ENCODE peak calls at places on chromosomes 6 and 20, in four cellular contexts. J is coronary artery, H is AG04450, C is fibroblast of mammary gland. Y is an unnamed sample.
A peak's percentile ranks its signal among the peaks of the same experiment; 100 is the strongest.

GRCh38 chr20:35226775-35227681 is 538 bp downstream of the MMP24 start:
- DNase-seq in H (no peak), J (no peak), C (peak; percentile 40), Y (no peak)

GRCh38 chr6:137373296-137373695 is 120.9 kb downstream of the OLIG3 start:
- DNase-seq in H (no peak), J (no peak), C (no peak), Y (no peak)

GRCh38 chr20:10861619-10862018 is 187.8 kb upstream of the JAG1 start:
- DNase-seq in C (no peak), J (no peak), H (no peak), Y (no peak)

GRCh38 chr6:157905590-157906337 is 75.9 kb upstream of the SYNJ2 start:
- DNase-seq in H (no peak), J (no peak), C (no peak), Y (no peak)

GRCh38 chr6:81605526-81605925 is 147.0 kb downstream of the TENT5A start:
- DNase-seq in J (no peak), H (no peak), C (no peak), Y (no peak)

GRCh38 chr6:127436578-127437110 is 22.5 kb downstream of the KIAA0408 start:
- DNase-seq in J (no peak), H (no peak), C (peak; percentile 11), Y (no peak)

GRCh38 chr6:21750479-21751018 is 157.0 kb downstream of the SOX4 start:
- DNase-seq in C (no peak), H (no peak), J (no peak), Y (no peak)

GRCh38 chr20:58707770-58708169 is 15.2 kb downstream of the NPEPL1 start:
- DNase-seq in H (no peak), C (no peak), J (no peak), Y (no peak)

GRCh38 chr20:17533396-17533795 is 2.2 kb upstream of the BFSP1 start:
- DNase-seq in H (no peak), C (peak; percentile 72), J (no peak), Y (no peak)

GRCh38 chr6:154252676-154253075 is 103.9 kb downstream of the IPCEF1 start:
- DNase-seq in C (peak; percentile 25), J (no peak), H (no peak), Y (no peak)

GRCh38 chr6:15371151-15371550 is 125.3 kb downstream of the JARID2 start:
- DNase-seq in H (no peak), C (no peak), J (no peak), Y (no peak)

GRCh38 chr6:109743739-109744138 is 52.6 kb downstream of the FIG4 start:
- DNase-seq in H (peak; percentile 15), C (peak; percentile 87), J (no peak), Y (no peak)

GRCh38 chr6:2157441-2158127 is 87.8 kb downstream of the GMDS start:
- DNase-seq in J (no peak), C (peak; percentile 95), H (peak; percentile 67), Y (peak; percentile 89)

GRCh38 chr6:130470777-130471176 is 105.0 kb downstream of the TMEM200A start:
- DNase-seq in J (no peak), C (no peak), H (no peak), Y (no peak)

GRCh38 chr6:39811835-39812345 is 19.7 kb downstream of the DAAM2 start:
- DNase-seq in C (no peak), J (no peak), H (no peak), Y (no peak)

GRCh38 chr6:33407132-33407718 is 3.6 kb upstream of the PHF1 start:
- DNase-seq in H (no peak), J (no peak), C (peak; percentile 73), Y (no peak)

GRCh38 chr6:161318456-161318855 is 44.6 kb upstream of the AGPAT4 start:
- DNase-seq in H (no peak), J (no peak), C (no peak), Y (no peak)

GRCh38 chr20:3707508-3707899 is 4.9 kb downstream of the SIGLEC1 start:
- DNase-seq in C (no peak), J (no peak), H (no peak), Y (no peak)

GRCh38 chr6:17986656-17987575 is 519 bp downstream of the KIF13A start:
- DNase-seq in C (peak; percentile 40), J (peak; percentile 86), H (no peak), Y (no peak)

GRCh38 chr6:64459411-64459810 is 823.8 kb downstream of the PHF3 start:
- DNase-seq in C (no peak), H (no peak), J (no peak), Y (no peak)

GRCh38 chr6:85418059-85418458 is 31.8 kb upstream of the NT5E start:
- DNase-seq in C (peak; percentile 89), J (no peak), H (no peak), Y (peak; percentile 73)

GRCh38 chr6:88670369-88670768 is 293.0 kb downstream of the RNGTT start:
- DNase-seq in C (no peak), J (no peak), H (no peak), Y (no peak)

GRCh38 chr20:62578294-62578897 is 63.9 kb upstream of the SLCO4A1 start:
- DNase-seq in J (no peak), H (no peak), C (no peak), Y (no peak)

GRCh38 chr6:13274707-13275434 is 53.5 kb downstream of the TBC1D7 start:
- DNase-seq in J (no peak), H (no peak), C (no peak), Y (no peak)

GRCh38 chr20:5602346-5602745 is 147.9 kb upstream of the SHLD1 start:
- DNase-seq in J (no peak), H (no peak), C (peak; percentile 35), Y (no peak)

DNA sequence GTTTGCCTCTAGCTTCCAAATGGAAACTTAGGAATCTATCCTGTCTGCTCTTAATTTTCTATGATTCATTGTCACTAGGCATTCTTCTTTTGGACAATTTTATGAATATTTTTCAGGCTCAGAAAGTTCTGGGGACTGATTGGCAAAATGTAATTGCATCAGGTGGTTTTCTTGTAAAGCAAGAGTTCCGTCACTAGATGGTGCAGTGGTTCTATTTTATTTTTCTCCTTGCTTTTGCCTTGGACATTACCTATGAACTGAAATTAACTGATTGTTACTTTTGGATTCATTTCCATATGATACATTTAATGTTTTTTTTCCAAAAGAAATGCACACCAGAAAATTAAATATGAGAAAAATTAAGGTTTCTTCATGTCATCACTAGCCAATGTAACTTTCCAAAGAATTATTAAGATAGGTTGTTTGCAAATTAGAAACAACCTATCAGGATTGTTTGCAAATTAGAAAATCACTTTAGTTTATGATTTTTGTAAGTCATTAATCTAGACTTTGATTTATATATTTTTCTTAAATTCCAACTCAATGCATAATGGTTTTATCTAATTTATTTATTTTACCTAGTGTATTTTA is 48.0 kb downstream of the TMEM170B start:
- DNase-seq in J (no peak), C (peak; percentile 68), H (peak; percentile 55), Y (no peak)
- TF ChIP-seq CTCF in J (peak; percentile 48), C (peak; percentile 58), H (peak; percentile 58), Y (peak; percentile 50)

GRCh38 chr6:126176266-126176665 is 163.6 kb upstream of the CENPW start:
- DNase-seq in H (no peak), J (no peak), C (peak; percentile 60), Y (no peak)
- TF ChIP-seq CTCF in H (peak; percentile 40), J (no peak), C (peak; percentile 51), Y (peak; percentile 10)

GRCh38 chr6:31652925-31653724 is 664 bp upstream of the BAG6 start:
- DNase-seq in H (no peak), J (peak; percentile 95), C (no peak), Y (no peak)
- TF ChIP-seq CTCF in H (no peak), J (no peak), C (no peak), Y (no peak)

GRCh38 chr6:43771210-43771857 is 1.3 kb downstream of the VEGFA start:
- DNase-seq in C (peak; percentile 42), J (no peak), H (no peak), Y (no peak)
- TF ChIP-seq CTCF in C (no peak), J (no peak), H (no peak), Y (no peak)

GRCh38 chr20:39773380-39774000 is 811.3 kb downstream of the DHX35 start:
- DNase-seq in J (no peak), H (no peak), C (peak; percentile 54), Y (no peak)
- TF ChIP-seq CTCF in J (no peak), H (no peak), C (no peak), Y (no peak)

DNA sequence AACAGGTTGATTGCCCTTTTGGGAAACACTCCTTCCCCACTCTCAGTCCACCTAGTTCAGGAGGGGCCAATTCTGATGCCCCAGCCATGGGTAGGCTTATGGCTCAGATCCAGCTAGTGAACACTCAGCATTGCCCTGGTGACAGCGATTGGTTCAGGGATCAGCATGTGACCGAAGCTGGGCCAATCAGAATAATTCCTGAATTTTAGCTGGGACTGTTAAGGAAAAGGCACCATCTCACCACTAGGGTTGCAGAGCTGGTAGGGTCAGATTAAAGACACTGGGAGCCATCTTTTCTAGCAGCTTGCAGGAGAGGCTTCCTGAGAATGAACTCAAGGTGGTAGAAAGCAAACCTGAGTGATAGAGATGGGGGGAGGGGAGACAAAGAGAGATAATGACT is 44.4 kb downstream of the EYA2 start:
- DNase-seq in H (no peak), C (peak; percentile 43), J (no peak), Y (no peak)
- TF ChIP-seq CTCF in H (peak; percentile 25), C (peak; percentile 18), J (no peak), Y (no peak)

DNA sequence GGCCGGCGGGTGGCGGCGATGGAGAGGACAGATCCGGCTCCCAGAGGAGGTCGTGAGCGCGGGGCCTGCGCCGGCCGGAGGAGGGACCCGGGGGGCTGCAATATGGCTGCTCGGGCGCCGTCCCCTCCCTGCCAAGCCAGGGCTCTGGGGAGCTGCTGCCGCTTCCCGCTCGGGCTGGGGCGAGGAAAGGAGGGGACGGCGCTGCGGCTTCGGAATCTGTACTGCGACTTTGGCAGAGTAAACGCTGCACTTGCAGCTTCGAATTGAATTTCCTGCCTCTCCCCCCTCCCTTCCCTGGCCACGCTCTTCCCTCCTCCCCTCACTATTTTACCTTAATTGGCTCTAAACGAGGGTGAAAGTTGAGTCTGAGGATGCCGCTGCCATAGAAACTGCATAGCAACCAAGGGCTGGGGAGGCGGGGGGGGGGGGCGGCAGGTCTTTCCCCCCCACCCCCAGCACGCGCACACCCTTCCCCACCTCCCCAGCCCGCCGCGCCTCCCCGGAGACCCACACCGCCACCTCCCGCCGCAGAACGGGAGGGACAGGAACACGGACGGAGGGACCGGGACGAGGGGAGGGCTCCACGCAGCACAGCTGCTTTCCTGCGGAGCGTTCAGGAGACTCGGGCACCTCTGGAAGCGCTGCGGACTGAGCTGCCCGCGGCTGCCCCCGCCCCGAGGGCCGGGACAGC is 93.9 kb downstream of the RNASET2 start:
- DNase-seq in C (no peak), H (no peak), J (no peak), Y (no peak)
- TF ChIP-seq CTCF in C (no peak), H (no peak), J (no peak), Y (no peak)

GRCh38 chr20:33515569-33516216 is 25.8 kb downstream of the CBFA2T2 start:
- DNase-seq in C (no peak), H (no peak), J (no peak), Y (no peak)
- TF ChIP-seq CTCF in C (peak; percentile 25), H (peak; percentile 43), J (no peak), Y (no peak)

Y was measured in AG04449.